ENCODE peak calls at places on chromosome 17, in five cellular contexts. V is NCI-H1105 treated with DMSO at 0.1 percent for 48 hours, C is epithelial cell of esophagus, W is ELR, G is WTC11. J is an unnamed sample.

GRCh38 chr17:69725125-69725524 is 310.6 kb downstream of the MAP2K6 start:
- DNase-seq in V (no peak), C (no peak), W (no peak), G (no peak), J (no peak)

GRCh38 chr17:9224485-9224884 is 203.2 kb downstream of the NTN1 start:
- DNase-seq in V (no peak), C (no peak), W (no peak), G (no peak), J (no peak)

GRCh38 chr17:80953471-80954315 is 37.9 kb upstream of the CHMP6 start:
- DNase-seq in V (no peak), C (no peak), W (no peak), G (peak), J (no peak)

GRCh38 chr17:82356028-82356427 is 3.0 kb upstream of the TEX19 start:
- DNase-seq in V (no peak), C (peak), W (no peak), G (no peak), J (no peak)

GRCh38 chr17:11404431-11404830 is 163.4 kb downstream of the SHISA6 start:
- DNase-seq in V (peak), C (no peak), W (no peak), G (no peak), J (no peak)

GRCh38 chr17:82218349-82219075 is 5.9 kb upstream of the CCDC57 start:
- DNase-seq in V (no peak), C (no peak), W (no peak), G (no peak), J (no peak)

GRCh38 chr17:47423406-47424295 is 99.9 kb downstream of the EFCAB13 start:
- DNase-seq in V (peak), C (peak), W (peak), G (peak), J (no peak)

GRCh38 chr17:42282478-42283080 is 5.7 kb upstream of the STAT5A start:
- DNase-seq in V (no peak), C (no peak), W (no peak), G (no peak), J (no peak)

GRCh38 chr17:322006-322780 is 30.4 kb downstream of the RPH3AL start:
- DNase-seq in V (no peak), C (no peak), W (no peak), G (no peak), J (no peak)

GRCh38 chr17:8821446-8822105 is 22.4 kb upstream of the MFSD6L start:
- DNase-seq in V (no peak), C (no peak), W (no peak), G (no peak), J (no peak)

GRCh38 chr17:52388941-52389340 is 230.4 kb upstream of the CA10 start:
- DNase-seq in V (no peak), C (no peak), W (no peak), G (no peak), J (no peak)

GRCh38 chr17:36937961-36938565 is 788 bp downstream of the LHX1 start:
- DNase-seq in V (peak), C (peak), W (peak), G (peak), J (no peak)

GRCh38 chr17:72643575-72644216 is 448.8 kb downstream of the SLC39A11 start:
- DNase-seq in V (no peak), C (no peak), W (no peak), G (no peak), J (no peak)

GRCh38 chr17:67829331-67829730 is 4.0 kb downstream of the BPTF start:
- DNase-seq in V (no peak), C (peak), W (peak), G (no peak), J (peak)

GRCh38 chr17:75601057-75601987 is 13.7 kb downstream of the MYO15B start:
- DNase-seq in V (peak), C (peak), W (peak), G (peak), J (peak)

GRCh38 chr17:79401704-79402075 is 209.2 kb downstream of the RBFOX3 start:
- DNase-seq in V (no peak), C (no peak), W (no peak), G (no peak), J (no peak)

GRCh38 chr17:49677134-49677932 is 564 bp downstream of the SPOP start:
- DNase-seq in V (peak), C (peak), W (peak), G (peak), J (peak)

GRCh38 chr17:10879110-10879509 is 41.2 kb upstream of the PIRT start:
- DNase-seq in V (no peak), C (peak), W (no peak), G (peak), J (no peak)

GRCh38 chr17:45818708-45819107 is 26.0 kb upstream of the SPPL2C start:
- DNase-seq in V (no peak), C (no peak), W (no peak), G (no peak), J (no peak)

GRCh38 chr17:31495049-31495885 is 103.8 kb downstream of the RAB11FIP4 start:
- DNase-seq in V (peak), C (peak), W (no peak), G (no peak), J (no peak)

J was measured in RKO.